ENCODE peak calls at places on chromosomes 6 and 20, in eight cellular contexts. D is colonic mucosa; X is stromal cell of bone marrow; Z is CD8-positive, alpha-beta memory T cell; S is stimulated activated naive B cell treated with anti-CD40 and anti-IgM and Interleukin-4, amounts not matched to agents 10 μg/mL and 1 μg/mL and 100 μg/mL, for 72 hours; R is endodermal cell; O is GM06990; U is dermis blood vessel endothelial cell. K is an unnamed sample.
A peak's percentile ranks its signal among the peaks of the same experiment; 100 is the strongest.

GRCh38 chr6:145866449-145867401 is 52.1 kb upstream of the FBXO30 start:
- DNase-seq in D (no peak), X (no peak), Z (no peak), S (no peak), R (no peak), O (peak; percentile 37), U (no peak), K (no peak)

GRCh38 chr20:9838378-9839295 is at the start of gene PAK5:
- DNase-seq in D (peak; percentile 18), X (no peak), Z (no peak), S (no peak), R (peak; percentile 99), O (no peak), U (peak; percentile 45), K (no peak)

GRCh38 chr6:32607988-32608298 is 18.3 kb upstream of the HLA-DRB1 start:
- DNase-seq in D (no peak), X (no peak), Z (no peak), S (no peak), R (no peak), O (no peak), U (no peak), K (no peak)

GRCh38 chr6:37641546-37641945 is 56.1 kb downstream of the MDGA1 start:
- DNase-seq in D (no peak), X (no peak), Z (no peak), S (no peak), R (no peak), O (no peak), U (no peak), K (no peak)

GRCh38 chr6:82385961-82386360 is 22.3 kb downstream of the TPBG start:
- DNase-seq in D (no peak), X (no peak), Z (no peak), S (no peak), R (no peak), O (no peak), U (no peak), K (no peak)

GRCh38 chr20:63055575-63056235 is 48.9 kb upstream of the BHLHE23 start:
- DNase-seq in D (no peak), X (no peak), Z (no peak), S (no peak), R (peak; percentile 40), O (no peak), U (no peak), K (no peak)

GRCh38 chr6:109877028-109877726 is 100.9 kb upstream of the GPR6 start:
- DNase-seq in D (no peak), X (no peak), Z (no peak), S (no peak), R (no peak), O (no peak), U (no peak), K (no peak)

GRCh38 chr6:15148356-15149058 is 97.4 kb upstream of the JARID2 start:
- DNase-seq in D (no peak), X (peak; percentile 24), Z (no peak), S (peak; percentile 70), R (peak; percentile 60), O (peak; percentile 34), U (no peak), K (no peak)

GRCh38 chr6:37205189-37205996 is 35.4 kb downstream of the PIM1 start:
- DNase-seq in D (no peak), X (no peak), Z (no peak), S (no peak), R (no peak), O (no peak), U (no peak), K (no peak)

GRCh38 chr6:33826537-33826936 is 22.7 kb upstream of the MLN start:
- DNase-seq in D (peak; percentile 26), X (no peak), Z (no peak), S (no peak), R (no peak), O (no peak), U (no peak), K (no peak)

GRCh38 chr6:149965191-149966020 is 1.7 kb downstream of the ULBP1 start:
- DNase-seq in D (no peak), X (no peak), Z (no peak), S (no peak), R (peak; percentile 71), O (no peak), U (peak; percentile 28), K (no peak)

GRCh38 chr6:159086033-159086618 is 41.3 kb upstream of the TAGAP start:
- DNase-seq in D (peak; percentile 6), X (no peak), Z (no peak), S (no peak), R (peak; percentile 31), O (no peak), U (no peak), K (no peak)

GRCh38 chr6:130826442-130827246 is 562 bp upstream of the SMLR1 start:
- DNase-seq in D (no peak), X (no peak), Z (no peak), S (no peak), R (no peak), O (no peak), U (no peak), K (no peak)

GRCh38 chr6:109059591-109060021 is 35.0 kb downstream of the SESN1 start:
- DNase-seq in D (no peak), X (peak; percentile 36), Z (peak; percentile 32), S (no peak), R (no peak), O (no peak), U (peak; percentile 95), K (peak; percentile 35)

GRCh38 chr20:63415418-63416108 is 54.4 kb upstream of the CHRNA4 start:
- DNase-seq in D (no peak), X (no peak), Z (no peak), S (no peak), R (no peak), O (no peak), U (no peak), K (no peak)

GRCh38 chr6:74715362-74716068 is 490.3 kb downstream of the COL12A1 start:
- DNase-seq in D (no peak), X (peak; percentile 13), Z (no peak), S (no peak), R (no peak), O (no peak), U (no peak), K (no peak)

GRCh38 chr6:146029573-146030184 is 817 bp downstream of the GRM1 start:
- DNase-seq in D (no peak), X (no peak), Z (no peak), S (no peak), R (no peak), O (no peak), U (no peak), K (no peak)

GRCh38 chr6:83847179-83847578 is 6.0 kb upstream of the RIPPLY2 start:
- DNase-seq in D (no peak), X (no peak), Z (no peak), S (no peak), R (no peak), O (peak; percentile 65), U (no peak), K (no peak)

GRCh38 chr6:128028183-128028582 is 127.3 kb upstream of the THEMIS start:
- DNase-seq in D (no peak), X (no peak), Z (no peak), S (no peak), R (no peak), O (no peak), U (no peak), K (no peak)

GRCh38 chr6:44058617-44059358 is 68.5 kb downstream of the MRPL14 start:
- DNase-seq in D (peak; percentile 63), X (peak; percentile 99), Z (no peak), S (peak; percentile 64), R (no peak), O (peak; percentile 70), U (peak; percentile 98), K (no peak)

GRCh38 chr6:135995160-135995898 is 143.8 kb downstream of the PDE7B start:
- DNase-seq in D (no peak), X (peak; percentile 78), Z (no peak), S (no peak), R (no peak), O (no peak), U (peak; percentile 63), K (no peak)

GRCh38 chr20:31836853-31837608 is 8.4 kb downstream of the FOXS1 start:
- DNase-seq in D (no peak), X (no peak), Z (no peak), S (no peak), R (no peak), O (no peak), U (no peak), K (no peak)

GRCh38 chr6:3297909-3298308 is 39.2 kb downstream of the PSMG4 start:
- DNase-seq in D (no peak), X (no peak), Z (no peak), S (no peak), R (peak; percentile 50), O (no peak), U (no peak), K (no peak)

GRCh38 chr6:132388291-132388690 is 13.0 kb downstream of the MOXD1 start:
- DNase-seq in D (no peak), X (no peak), Z (no peak), S (no peak), R (no peak), O (no peak), U (no peak), K (no peak)

GRCh38 chr20:58184063-58184462 is 44.4 kb downstream of the ANKRD60 start:
- DNase-seq in D (no peak), X (no peak), Z (no peak), S (no peak), R (no peak), O (no peak), U (no peak), K (no peak)

GRCh38 chr6:124536792-124537191 is 425.4 kb upstream of the RNF217 start:
- DNase-seq in D (no peak), X (no peak), Z (no peak), S (no peak), R (no peak), O (no peak), U (no peak), K (no peak)

GRCh38 chr6:2858678-2859324 is 17.1 kb upstream of the SERPINB1 start:
- DNase-seq in D (no peak), X (no peak), Z (peak; percentile 80), S (peak; percentile 46), R (no peak), O (no peak), U (no peak), K (peak; percentile 78)

GRCh38 chr6:116535109-116535508 is 10.4 kb downstream of the TRAPPC3L start:
- DNase-seq in D (no peak), X (no peak), Z (no peak), S (no peak), R (no peak), O (no peak), U (no peak), K (no peak)

GRCh38 chr20:22771706-22772105 is 187.3 kb upstream of the FOXA2 start:
- DNase-seq in D (no peak), X (no peak), Z (no peak), S (no peak), R (no peak), O (no peak), U (no peak), K (no peak)

GRCh38 chr6:24882835-24883555 is 52.8 kb downstream of the RIPOR2 start:
- DNase-seq in D (no peak), X (no peak), Z (no peak), S (no peak), R (no peak), O (no peak), U (no peak), K (no peak)

GRCh38 chr20:38171301-38172010 is 6.4 kb upstream of the TGM2 start:
- DNase-seq in D (no peak), X (no peak), Z (no peak), S (no peak), R (no peak), O (no peak), U (no peak), K (no peak)

GRCh38 chr20:51659491-51660050 is 108.6 kb downstream of the ATP9A start:
- DNase-seq in D (no peak), X (no peak), Z (no peak), S (no peak), R (no peak), O (no peak), U (peak; percentile 39), K (no peak)

GRCh38 chr6:125004198-125004597 is 42.0 kb downstream of the RNF217 start:
- DNase-seq in D (no peak), X (no peak), Z (no peak), S (no peak), R (no peak), O (no peak), U (no peak), K (no peak)

GRCh38 chr6:169807699-169808607 is 56.5 kb downstream of the ERMARD start:
- DNase-seq in D (peak; percentile 13), X (no peak), Z (no peak), S (no peak), R (peak; percentile 17), O (no peak), U (no peak), K (no peak)

K was measured in naive thymus-derived CD4-positive, alpha-beta T cell.